ENCODE peak calls at places on chromosomes 4 and X, in seven cellular contexts. One of them, this sample, is unnamed.

GRCh38 chrX:10904220-10904619 is 206.9 kb upstream of the HCCS start:
- DNase-seq in progenitor cell of endocrine pancreas: no peak
- DNase-seq in AG09309: no peak
- DNase-seq in naive thymus-derived CD8-positive, alpha-beta T cell: no peak
- DNase-seq in upper lobe of right lung: no peak
- DNase-seq in tibial nerve: no peak
- DNase-seq in cardiac muscle cell: no peak
- DNase-seq in this sample: no peak

GRCh38 chr4:1576961-1577814 is 106.9 kb downstream of the FAM53A start:
- DNase-seq in progenitor cell of endocrine pancreas: no peak
- DNase-seq in AG09309: no peak
- DNase-seq in naive thymus-derived CD8-positive, alpha-beta T cell: no peak
- DNase-seq in upper lobe of right lung: no peak
- DNase-seq in tibial nerve: no peak
- DNase-seq in cardiac muscle cell: no peak
- DNase-seq in this sample: no peak

GRCh38 chr4:2482192-2482591 is 13.3 kb downstream of the RNF4 start:
- DNase-seq in progenitor cell of endocrine pancreas: no peak
- DNase-seq in AG09309: no peak
- DNase-seq in naive thymus-derived CD8-positive, alpha-beta T cell: no peak
- DNase-seq in upper lobe of right lung: no peak
- DNase-seq in tibial nerve: no peak
- DNase-seq in cardiac muscle cell: no peak
- DNase-seq in this sample: no peak

GRCh38 chr4:109295081-109295480 is 7.4 kb downstream of the COL25A1 start:
- DNase-seq in progenitor cell of endocrine pancreas: no peak
- DNase-seq in AG09309: no peak
- DNase-seq in naive thymus-derived CD8-positive, alpha-beta T cell: no peak
- DNase-seq in upper lobe of right lung: no peak
- DNase-seq in tibial nerve: no peak
- DNase-seq in cardiac muscle cell: no peak
- DNase-seq in this sample: no peak

GRCh38 chrX:8565729-8566128 is 101.1 kb downstream of the VCX3B start:
- DNase-seq in progenitor cell of endocrine pancreas: no peak
- DNase-seq in AG09309: no peak
- DNase-seq in naive thymus-derived CD8-positive, alpha-beta T cell: no peak
- DNase-seq in upper lobe of right lung: no peak
- DNase-seq in tibial nerve: no peak
- DNase-seq in cardiac muscle cell: no peak
- DNase-seq in this sample: no peak

GRCh38 chrX:88355252-88355651 is 391.8 kb upstream of the CPXCR1 start:
- DNase-seq in progenitor cell of endocrine pancreas: no peak
- DNase-seq in AG09309: no peak
- DNase-seq in naive thymus-derived CD8-positive, alpha-beta T cell: no peak
- DNase-seq in upper lobe of right lung: no peak
- DNase-seq in tibial nerve: no peak
- DNase-seq in cardiac muscle cell: no peak
- DNase-seq in this sample: no peak

GRCh38 chr4:24768006-24768405 is 27.4 kb upstream of the SOD3 start:
- DNase-seq in progenitor cell of endocrine pancreas: no peak
- DNase-seq in AG09309: no peak
- DNase-seq in naive thymus-derived CD8-positive, alpha-beta T cell: no peak
- DNase-seq in upper lobe of right lung: no peak
- DNase-seq in tibial nerve: no peak
- DNase-seq in cardiac muscle cell: no peak
- DNase-seq in this sample: no peak

GRCh38 chrX:110569506-110569905 is 210.9 kb downstream of the RTL9 start:
- DNase-seq in progenitor cell of endocrine pancreas: no peak
- DNase-seq in AG09309: peak
- DNase-seq in naive thymus-derived CD8-positive, alpha-beta T cell: no peak
- DNase-seq in upper lobe of right lung: no peak
- DNase-seq in tibial nerve: no peak
- DNase-seq in cardiac muscle cell: no peak
- DNase-seq in this sample: no peak

GRCh38 chr4:20615492-20616136 is 84.6 kb upstream of the PACRGL start:
- DNase-seq in progenitor cell of endocrine pancreas: no peak
- DNase-seq in AG09309: no peak
- DNase-seq in naive thymus-derived CD8-positive, alpha-beta T cell: no peak
- DNase-seq in upper lobe of right lung: no peak
- DNase-seq in tibial nerve: no peak
- DNase-seq in cardiac muscle cell: no peak
- DNase-seq in this sample: no peak

GRCh38 chr4:16779028-16779675 is 119.3 kb downstream of the LDB2 start:
- DNase-seq in progenitor cell of endocrine pancreas: no peak
- DNase-seq in AG09309: peak
- DNase-seq in naive thymus-derived CD8-positive, alpha-beta T cell: no peak
- DNase-seq in upper lobe of right lung: no peak
- DNase-seq in tibial nerve: no peak
- DNase-seq in cardiac muscle cell: no peak
- DNase-seq in this sample: no peak

GRCh38 chrX:24025741-24026402 is 1.1 kb downstream of the KLHL15 start:
- DNase-seq in progenitor cell of endocrine pancreas: no peak
- DNase-seq in AG09309: peak
- DNase-seq in naive thymus-derived CD8-positive, alpha-beta T cell: no peak
- DNase-seq in upper lobe of right lung: no peak
- DNase-seq in tibial nerve: peak
- DNase-seq in cardiac muscle cell: no peak
- DNase-seq in this sample: no peak

GRCh38 chr4:150962245-150962644 is 52.8 kb downstream of the LRBA start:
- DNase-seq in progenitor cell of endocrine pancreas: no peak
- DNase-seq in AG09309: no peak
- DNase-seq in naive thymus-derived CD8-positive, alpha-beta T cell: no peak
- DNase-seq in upper lobe of right lung: no peak
- DNase-seq in tibial nerve: no peak
- DNase-seq in cardiac muscle cell: no peak
- DNase-seq in this sample: no peak

GRCh38 chrX:52983526-52983925 is 25.2 kb upstream of the FAM156A start:
- DNase-seq in progenitor cell of endocrine pancreas: no peak
- DNase-seq in AG09309: no peak
- DNase-seq in naive thymus-derived CD8-positive, alpha-beta T cell: no peak
- DNase-seq in upper lobe of right lung: no peak
- DNase-seq in tibial nerve: no peak
- DNase-seq in cardiac muscle cell: no peak
- DNase-seq in this sample: no peak

GRCh38 chr4:8350326-8350725 is 80.8 kb downstream of the HTRA3 start:
- DNase-seq in progenitor cell of endocrine pancreas: no peak
- DNase-seq in AG09309: no peak
- DNase-seq in naive thymus-derived CD8-positive, alpha-beta T cell: no peak
- DNase-seq in upper lobe of right lung: no peak
- DNase-seq in tibial nerve: no peak
- DNase-seq in cardiac muscle cell: no peak
- DNase-seq in this sample: no peak

GRCh38 chr4:172826866-172827265 is 341.7 kb upstream of the GALNT7 start:
- DNase-seq in progenitor cell of endocrine pancreas: no peak
- DNase-seq in AG09309: no peak
- DNase-seq in naive thymus-derived CD8-positive, alpha-beta T cell: no peak
- DNase-seq in upper lobe of right lung: no peak
- DNase-seq in tibial nerve: no peak
- DNase-seq in cardiac muscle cell: no peak
- DNase-seq in this sample: no peak

GRCh38 chr4:87920478-87920877 is 55.0 kb upstream of the SPP1 start:
- DNase-seq in progenitor cell of endocrine pancreas: no peak
- DNase-seq in AG09309: no peak
- DNase-seq in naive thymus-derived CD8-positive, alpha-beta T cell: no peak
- DNase-seq in upper lobe of right lung: no peak
- DNase-seq in tibial nerve: no peak
- DNase-seq in cardiac muscle cell: no peak
- DNase-seq in this sample: no peak

GRCh38 chr4:20326460-20326859 is 74.8 kb downstream of the SLIT2 start:
- DNase-seq in progenitor cell of endocrine pancreas: no peak
- DNase-seq in AG09309: no peak
- DNase-seq in naive thymus-derived CD8-positive, alpha-beta T cell: no peak
- DNase-seq in upper lobe of right lung: no peak
- DNase-seq in tibial nerve: no peak
- DNase-seq in cardiac muscle cell: no peak
- DNase-seq in this sample: no peak

GRCh38 chr4:147518846-147519767 is 38.2 kb downstream of the EDNRA start:
- DNase-seq in progenitor cell of endocrine pancreas: peak
- DNase-seq in AG09309: peak
- DNase-seq in naive thymus-derived CD8-positive, alpha-beta T cell: peak
- DNase-seq in upper lobe of right lung: no peak
- DNase-seq in tibial nerve: no peak
- DNase-seq in cardiac muscle cell: peak
- DNase-seq in this sample: peak

GRCh38 chrX:72169008-72169728 is 12.4 kb upstream of the PIN4 start:
- DNase-seq in progenitor cell of endocrine pancreas: no peak
- DNase-seq in AG09309: no peak
- DNase-seq in naive thymus-derived CD8-positive, alpha-beta T cell: peak
- DNase-seq in upper lobe of right lung: no peak
- DNase-seq in tibial nerve: no peak
- DNase-seq in cardiac muscle cell: no peak
- DNase-seq in this sample: no peak

GRCh38 chr4:3615386-3616286 is 83.4 kb upstream of the LRPAP1 start:
- DNase-seq in progenitor cell of endocrine pancreas: no peak
- DNase-seq in AG09309: no peak
- DNase-seq in naive thymus-derived CD8-positive, alpha-beta T cell: no peak
- DNase-seq in upper lobe of right lung: peak
- DNase-seq in tibial nerve: no peak
- DNase-seq in cardiac muscle cell: no peak
- DNase-seq in this sample: no peak

GRCh38 chr4:167943872-167944505 is 148.3 kb upstream of the ANXA10 start:
- DNase-seq in progenitor cell of endocrine pancreas: no peak
- DNase-seq in AG09309: no peak
- DNase-seq in naive thymus-derived CD8-positive, alpha-beta T cell: no peak
- DNase-seq in upper lobe of right lung: no peak
- DNase-seq in tibial nerve: no peak
- DNase-seq in cardiac muscle cell: no peak
- DNase-seq in this sample: no peak

GRCh38 chrX:68947882-68948605 is 119.2 kb downstream of the EFNB1 start:
- DNase-seq in progenitor cell of endocrine pancreas: no peak
- DNase-seq in AG09309: no peak
- DNase-seq in naive thymus-derived CD8-positive, alpha-beta T cell: no peak
- DNase-seq in upper lobe of right lung: no peak
- DNase-seq in tibial nerve: no peak
- DNase-seq in cardiac muscle cell: no peak
- DNase-seq in this sample: no peak